ENCODE peak calls at places on chromosomes 6 and 20, in ten cellular contexts. E is left ventricle myocardium inferior; M is left lung; Z is A549; T is AG04450; Y is upper lobe of right lung; I is body of pancreas; C is CD8-positive, alpha-beta T cell; J is IMR-90; P is fibroblast of lung. G is an unnamed sample. For H3K9me3, the result is how much of the 10 kb centered on the place peaks cover.

GRCh38 chr20:61757678-61758555 is 307.8 kb downstream of the TAF4 start:
- DNase-seq in J (peak), C (no peak), Z (no peak), M (peak), E (no peak), I (no peak), Y (peak), T (no peak), P (peak), G (no peak)

GRCh38 chr6:147930743-147931142 is 411.9 kb upstream of the SASH1 start:
- DNase-seq in C (no peak), M (no peak), T (no peak), J (no peak), Z (no peak), I (no peak), P (no peak), Y (no peak), E (no peak), G (no peak)

GRCh38 chr6:130575971-130576370 is 210.2 kb downstream of the TMEM200A start:
- DNase-seq in J (no peak), T (no peak), M (no peak), I (no peak), Z (no peak), C (peak), P (no peak), E (no peak), Y (no peak), G (peak)

GRCh38 chr6:121504227-121504626 is 68.8 kb downstream of the GJA1 start:
- DNase-seq in C (no peak), T (peak), M (no peak), P (peak), I (no peak), Z (peak), J (peak), Y (no peak), E (no peak), G (no peak)

GRCh38 chr6:28606424-28607391 is 81.0 kb downstream of the GPX5 start:
- DNase-seq in P (peak), C (no peak), Y (no peak), T (no peak), J (peak), E (no peak), Z (peak), I (no peak), M (no peak), G (no peak)

GRCh38 chr6:5125152-5126006 is 40.2 kb downstream of the PPP1R3G start:
- DNase-seq in I (no peak), M (no peak), E (no peak), Y (no peak), T (no peak), J (peak), C (no peak), P (peak), Z (no peak), G (no peak)

GRCh38 chr6:119612871-119613515 is 263.4 kb upstream of the MAN1A1 start:
- DNase-seq in Z (no peak), E (no peak), M (no peak), I (no peak), C (no peak), T (no peak), P (peak), Y (no peak), J (peak), G (no peak)

GRCh38 chr20:4550740-4551139 is 171.0 kb upstream of the PRND start:
- DNase-seq in J (peak), E (no peak), Z (no peak), I (no peak), C (no peak), Y (no peak), T (no peak), M (no peak), P (peak), G (no peak)

GRCh38 chr20:33325350-33325749 is 42.3 kb downstream of the BPIFB1 start:
- DNase-seq in J (no peak), E (no peak), I (no peak), P (no peak), Y (no peak), T (no peak), Z (no peak), C (no peak), M (no peak), G (no peak)

GRCh38 chr6:127119361-127120108 is 1.1 kb downstream of the RSPO3 start:
- DNase-seq in Z (peak), T (no peak), Y (peak), P (peak), J (no peak), E (no peak), I (no peak), M (peak), C (no peak), G (no peak)

GRCh38 chr20:38671186-38671585 is 53.1 kb upstream of the SLC32A1 start:
- DNase-seq in M (no peak), J (no peak), C (no peak), T (no peak), Z (no peak), E (no peak), P (no peak), Y (no peak), I (no peak), G (no peak)

GRCh38 chr6:154316131-154316530 is 40.5 kb downstream of the IPCEF1 start:
- DNase-seq in C (no peak), T (no peak), I (no peak), Y (no peak), P (no peak), M (no peak), E (no peak), J (no peak), Z (no peak), G (no peak)

GRCh38 chr6:33438978-33439594 is 15.3 kb upstream of the ZBTB9 start:
- DNase-seq in C (no peak), E (no peak), P (no peak), I (no peak), J (no peak), M (no peak), T (no peak), Y (no peak), Z (no peak), G (no peak)

GRCh38 chr6:134911532-134911931 is 38.4 kb downstream of the ALDH8A1 start:
- DNase-seq in I (no peak), M (no peak), Y (no peak), C (no peak), T (peak), E (no peak), J (peak), P (peak), Z (no peak), G (no peak)

GRCh38 chr20:61520761-61521460 is 268.9 kb downstream of the CDH4 start:
- DNase-seq in Y (peak), P (peak), E (no peak), Z (no peak), C (no peak), M (no peak), I (no peak), J (peak), T (peak), G (no peak)

GRCh38 chr6:164085552-164086325 is 671.2 kb downstream of the QKI start:
- DNase-seq in J (no peak), P (peak), T (no peak), I (peak), Y (no peak), M (no peak), Z (no peak), E (peak), C (no peak), G (no peak)

GRCh38 chr6:21396313-21396712 is 197.2 kb upstream of the SOX4 start:
- DNase-seq in J (peak), Y (no peak), E (no peak), P (peak), T (no peak), I (no peak), Z (no peak), M (no peak), C (no peak), G (no peak)

GRCh38 chr20:47150403-47151152 is 205.9 kb downstream of the ZMYND8 start:
- DNase-seq in M (peak), Y (peak), Z (peak), E (peak), T (no peak), I (peak), J (peak), P (peak), C (no peak), G (no peak)

GRCh38 chr20:15763344-15763743 is 809.9 kb downstream of the KIF16B start:
- DNase-seq in C (no peak), E (no peak), I (no peak), Y (no peak), J (peak), M (no peak), Z (no peak), T (no peak), P (peak), G (no peak)
- H3K9me3 ChIP-seq in C (under half), E (under half), I (under half), Y (under half), J (under half), M (under half), Z (under half), T (under half), P (under half), G (under half)

DNA sequence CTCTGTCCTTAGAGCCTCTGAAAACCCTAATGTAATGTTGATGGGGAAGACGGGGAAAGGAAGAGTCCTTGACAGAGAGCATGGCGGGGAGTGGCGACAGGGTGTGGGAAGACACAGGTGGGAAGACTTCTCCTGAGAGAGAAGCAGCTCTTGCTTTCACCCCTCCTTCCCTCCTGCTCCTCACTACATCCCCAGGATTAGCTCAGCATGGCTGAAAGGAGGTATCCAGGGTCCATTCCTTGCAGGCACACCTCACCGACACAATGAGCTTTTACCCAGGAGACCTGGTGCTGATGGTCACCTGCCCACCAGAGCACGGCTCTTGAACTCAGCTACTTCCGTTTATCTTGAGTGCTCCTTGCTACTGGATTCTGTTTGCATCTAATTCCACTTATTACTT is 469.3 kb downstream of the CDH26 start:
- DNase-seq in T (no peak), J (no peak), P (no peak), E (no peak), M (no peak), Y (no peak), C (no peak), I (no peak), Z (no peak), G (no peak)
- H3K9me3 ChIP-seq in T (under half), J (under half), P (under half), E (under half), M (under half), Y (under half), C (under half), I (under half), Z (under half), G (under half)

DNA sequence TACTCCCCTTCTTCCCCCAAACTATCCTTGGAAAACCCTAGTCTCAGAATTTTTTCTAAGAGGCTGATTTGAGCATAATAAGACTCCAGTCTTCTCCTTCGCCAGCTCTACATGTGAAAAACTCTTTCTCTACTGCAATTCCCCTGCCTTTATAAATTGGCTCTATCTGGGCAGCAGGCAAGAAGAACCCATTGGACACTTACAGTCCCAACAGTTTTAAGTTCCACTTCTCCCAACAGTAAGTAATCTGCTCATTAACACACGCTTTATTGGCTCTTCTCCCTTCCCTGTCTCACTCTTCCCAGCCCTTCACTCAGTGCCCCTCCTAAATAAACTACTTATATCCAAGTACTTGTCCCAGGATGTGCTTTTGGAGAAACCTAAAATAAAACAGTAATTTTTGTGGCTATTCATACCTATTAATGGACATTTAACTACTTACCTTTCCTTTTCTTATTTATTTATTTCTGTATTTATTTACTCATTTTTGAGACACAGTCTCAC is 11.1 kb upstream of the DDR1 start:
- DNase-seq in M (no peak), P (no peak), I (no peak), E (no peak), C (no peak), Y (no peak), J (no peak), T (no peak), Z (no peak), G (no peak)
- H3K9me3 ChIP-seq in M (under half), P (under half), I (under half), E (under half), C (under half), Y (under half), J (under half), T (under half), Z (under half), G (under half)

DNA sequence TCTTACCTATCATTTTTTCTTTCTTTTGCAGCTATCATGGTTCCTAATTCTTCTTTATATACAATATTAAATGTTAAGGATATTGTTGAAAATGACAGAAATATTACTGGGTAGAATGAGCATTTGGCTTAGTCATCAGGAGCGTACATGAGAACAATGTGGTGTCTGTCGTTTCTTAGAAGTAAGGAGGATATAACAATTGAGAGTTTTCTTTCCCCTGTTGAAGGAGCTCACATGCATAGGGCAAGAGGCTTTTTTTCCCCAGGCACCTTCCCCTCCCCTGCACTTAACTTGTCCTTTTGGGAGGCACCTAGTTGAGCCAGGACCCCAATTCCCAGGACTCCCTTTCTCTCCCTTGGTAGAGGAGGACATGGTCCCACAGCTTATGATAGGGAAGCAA is 25.0 kb downstream of the MC3R start:
- DNase-seq in T (no peak), C (no peak), I (no peak), P (no peak), M (no peak), J (no peak), Z (no peak), E (no peak), Y (no peak), G (no peak)
- H3K9me3 ChIP-seq in T (under half), C (under half), I (under half), P (under half), M (under half), J (under half), Z (under half), E (under half), Y (under half), G (under half)

GRCh38 chr6:76264466-76264865 is 192.0 kb upstream of the IMPG1 start:
- DNase-seq in Z (no peak), J (no peak), E (no peak), Y (no peak), I (no peak), T (no peak), P (no peak), M (no peak), C (no peak), G (no peak)

DNA sequence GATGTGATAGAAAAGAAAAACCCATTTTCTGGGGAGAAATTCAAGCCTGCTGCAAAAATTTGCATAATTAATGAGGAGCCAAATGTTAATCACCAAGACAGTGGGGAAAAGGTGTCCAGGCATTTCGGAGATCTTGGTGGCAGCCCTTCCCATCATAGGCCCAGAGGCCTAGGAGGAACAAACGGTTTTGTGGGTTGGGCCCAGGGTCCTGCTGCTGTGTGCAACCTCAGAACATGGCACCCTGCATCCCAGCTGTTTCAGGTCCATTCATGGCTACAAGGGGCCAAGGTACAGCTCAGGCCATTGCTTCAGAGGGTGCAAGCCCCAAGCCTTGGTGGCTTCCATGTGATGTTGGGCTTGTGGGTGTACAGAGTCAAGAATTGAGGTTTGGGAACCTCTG is 189.8 kb upstream of the IMPG1 start:
- DNase-seq in J (no peak), M (no peak), T (no peak), E (no peak), Z (no peak), I (no peak), Y (no peak), C (no peak), P (no peak), G (no peak)
- H3K9me3 ChIP-seq in J (under half), M (under half), T (under half), E (under half), Z (under half), I (under half), Y (under half), C (under half), P (under half), G (under half)

GRCh38 chr6:30282522-30282921 is 44.2 kb upstream of the TRIM39 start:
- DNase-seq in P (no peak), I (no peak), C (no peak), J (no peak), T (no peak), Y (no peak), M (no peak), Z (no peak), E (no peak), G (no peak)
- H3K9me3 ChIP-seq in P (under half), I (under half), C (under half), J (under half), T (under half), Y (half or more), M (half or more), Z (half or more), E (half or more), G (under half)